ENCODE peak calls at places on chromosomes 13 and 19, in seven cellular contexts. W is H9, H is mesendoderm, P is IMR-90, K is H1, L is trophoblast cell, D is mesenchymal stem cell. I is an unnamed sample.

GRCh38 chr19:768424-768823 is 17.5 kb downstream of the MISP start:
- DNase-seq in H (no peak), K (no peak), L (peak; percentile 84), D (peak; percentile 94), W (no peak), P (peak; percentile 83), I (no peak)

GRCh38 chr19:34319785-34320184 is 45.2 kb upstream of the GPI start:
- DNase-seq in H (no peak), D (no peak), K (no peak), L (peak; percentile 82), W (no peak), P (peak; percentile 80), I (no peak)

GRCh38 chr13:66922444-66922843 is 307.7 kb downstream of the PCDH9 start:
- DNase-seq in P (no peak), D (no peak), K (no peak), L (no peak), H (no peak), W (no peak), I (no peak)

GRCh38 chr13:28754698-28755545 is 36.2 kb upstream of the SLC46A3 start:
- DNase-seq in W (peak; percentile 67), D (peak; percentile 47), H (peak; percentile 77), L (no peak), K (no peak), P (peak; percentile 13), I (no peak)

GRCh38 chr13:34207334-34207733 is 389.4 kb downstream of the RFC3 start:
- DNase-seq in L (no peak), H (peak; percentile 69), K (no peak), P (peak; percentile 70), D (peak; percentile 75), W (no peak), I (no peak)

GRCh38 chr19:16084067-16084685 is 7.9 kb downstream of the TPM4 start:
- DNase-seq in H (no peak), L (no peak), D (no peak), P (no peak), K (no peak), W (no peak), I (no peak)

GRCh38 chr13:48994731-48995130 is 19.0 kb downstream of the FNDC3A start:
- DNase-seq in D (peak; percentile 51), P (peak; percentile 68), W (no peak), H (no peak), L (no peak), K (no peak), I (no peak)

GRCh38 chr19:2865334-2866221 is 1.6 kb upstream of the ZNF556 start:
- DNase-seq in H (no peak), P (no peak), K (no peak), L (no peak), W (no peak), D (no peak), I (no peak)

GRCh38 chr13:99985243-99985874 is 3.8 kb downstream of the ZIC2 start:
- DNase-seq in W (peak; percentile 65), K (no peak), D (no peak), L (no peak), H (peak; percentile 81), P (no peak), I (no peak)

GRCh38 chr13:59450218-59450617 is 713.5 kb downstream of the DIAPH3 start:
- DNase-seq in W (no peak), P (no peak), D (no peak), K (no peak), L (no peak), H (no peak), I (no peak)

GRCh38 chr13:59452189-59452588 is 711.5 kb downstream of the DIAPH3 start:
- DNase-seq in L (no peak), H (no peak), K (no peak), W (no peak), D (no peak), P (no peak), I (no peak)

GRCh38 chr13:59447031-59447430 is 716.7 kb downstream of the DIAPH3 start:
- DNase-seq in W (no peak), K (no peak), L (no peak), H (peak; percentile 39), P (no peak), D (no peak), I (no peak)

GRCh38 chr13:59447846-59448620 is 715.7 kb downstream of the DIAPH3 start:
- DNase-seq in P (peak; percentile 75), W (peak; percentile 73), L (peak; percentile 19), K (peak; percentile 87), H (peak; percentile 94), D (no peak), I (peak; percentile 35)

DNA sequence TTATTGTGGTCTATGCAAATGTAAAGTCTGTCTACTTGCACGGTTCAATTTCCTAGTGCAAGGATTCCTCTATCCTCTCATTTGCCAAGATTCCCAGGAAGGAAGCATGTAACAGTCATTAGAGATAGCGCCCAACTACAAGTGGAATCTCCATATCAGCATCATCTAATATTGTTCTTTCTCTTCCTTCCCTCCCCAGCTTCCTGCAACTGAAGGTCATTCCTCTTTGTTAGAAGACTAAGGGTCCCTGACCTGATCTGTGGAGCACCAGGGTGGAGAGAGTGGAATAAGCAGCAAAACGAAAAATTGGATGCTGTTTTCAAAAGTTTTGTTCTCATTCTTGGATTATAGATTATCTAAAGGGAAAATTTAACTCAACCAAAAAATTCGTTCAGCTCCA is 714.0 kb downstream of the DIAPH3 start:
- DNase-seq in K (no peak), P (no peak), L (no peak), D (no peak), H (no peak), W (no peak), I (no peak)
- H2BK5ac ChIP-seq in K (no peak overlapping the region), P (no peak overlapping the region), L (no peak overlapping the region), D (no peak overlapping the region), H (no peak overlapping the region), W (no peak overlapping the region), I (no peak overlapping the region)

GRCh38 chr19:6097911-6098310 is 12.4 kb downstream of the RFX2 start:
- DNase-seq in H (no peak), D (no peak), W (no peak), L (no peak), P (no peak), K (no peak), I (no peak)

GRCh38 chr19:6099633-6100032 is 10.7 kb downstream of the RFX2 start:
- DNase-seq in K (no peak), P (no peak), H (no peak), L (no peak), W (no peak), D (no peak), I (no peak)

GRCh38 chr19:6100284-6100915 is 9.9 kb downstream of the RFX2 start:
- DNase-seq in L (no peak), D (peak; percentile 28), P (no peak), K (no peak), H (no peak), W (no peak), I (no peak)

GRCh38 chr19:6099037-6099436 is 11.3 kb downstream of the RFX2 start:
- DNase-seq in K (no peak), D (no peak), H (no peak), W (no peak), P (no peak), L (no peak), I (no peak)

DNA sequence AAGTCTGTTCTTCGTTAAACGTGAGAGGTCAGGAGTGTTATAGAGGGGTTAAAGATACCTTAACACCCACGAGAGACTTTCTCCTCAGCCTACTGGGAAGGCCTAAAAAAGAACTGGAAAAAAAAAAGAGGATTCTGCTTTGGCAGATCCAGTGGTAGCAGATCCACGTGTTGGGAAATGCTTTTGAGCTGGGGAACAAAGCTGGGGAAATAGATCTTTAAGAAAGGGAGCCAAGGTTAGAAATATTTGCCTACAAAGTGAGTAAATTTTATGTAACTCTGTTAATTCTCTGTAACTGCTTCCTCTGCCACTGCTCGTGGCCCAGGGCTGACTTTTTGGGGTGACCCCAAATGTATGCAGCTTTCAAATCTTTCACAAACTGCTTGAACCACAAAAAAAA is 11.7 kb downstream of the RFX2 start:
- DNase-seq in K (no peak), H (no peak), W (no peak), D (no peak), L (no peak), P (no peak), I (no peak)
- H2BK5ac ChIP-seq in K (no peak overlapping the region), H (no peak overlapping the region), W (no peak overlapping the region), D (no peak overlapping the region), L (no peak overlapping the region), P (no peak overlapping the region), I (no peak overlapping the region)

GRCh38 chr13:23349127-23349897 is 84.2 kb downstream of the SACS start:
- DNase-seq in P (no peak), L (no peak), K (no peak), D (no peak), H (no peak), W (no peak), I (no peak)
- H2BK5ac ChIP-seq in P (peak overlapping the region; percentile 32), L (no peak overlapping the region), K (no peak overlapping the region), D (peak overlapping the region; percentile 61), H (no peak overlapping the region), W (no peak overlapping the region), I (no peak overlapping the region)

GRCh38 chr19:44813331-44814131 is 4.6 kb downstream of the BCAM start:
- DNase-seq in W (peak; percentile 70), L (no peak), P (no peak), H (no peak), K (no peak), D (no peak), I (no peak)
- H2BK5ac ChIP-seq in W (no peak overlapping the region), L (no peak overlapping the region), P (no peak overlapping the region), H (no peak overlapping the region), K (no peak overlapping the region), D (no peak overlapping the region), I (no peak overlapping the region)

DNA sequence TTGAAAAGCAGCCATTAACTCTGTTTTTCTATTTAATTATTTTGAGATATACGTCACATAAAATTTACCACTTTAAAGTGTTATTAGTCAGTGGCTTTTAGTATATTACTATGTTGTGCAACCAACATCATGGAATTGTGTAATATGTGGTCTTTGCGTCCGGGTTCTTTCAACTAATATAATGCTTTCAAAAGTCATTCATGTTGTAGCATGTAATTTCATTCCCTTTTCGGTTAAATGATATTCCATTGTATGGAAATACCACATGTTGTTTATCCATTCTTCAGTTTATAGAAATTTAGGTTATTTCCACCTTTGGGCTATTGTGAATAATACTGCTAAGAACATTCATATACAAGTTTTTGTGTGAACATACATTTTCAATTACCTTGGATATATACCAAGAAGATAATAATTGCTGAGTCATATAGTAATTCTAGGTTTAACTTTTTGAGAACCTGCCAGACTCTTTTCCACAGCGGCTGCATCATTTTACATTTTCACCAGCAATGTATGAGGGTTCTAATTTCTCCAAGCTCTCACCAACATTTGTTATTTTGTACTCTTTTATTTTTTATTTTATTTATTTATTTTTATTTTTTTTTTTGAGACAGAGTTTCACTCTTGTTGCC is 28.1 kb upstream of the CLDN10 start:
- DNase-seq in K (no peak), L (no peak), H (no peak), W (no peak), D (no peak), P (no peak), I (no peak)
- H2BK5ac ChIP-seq in K (no peak overlapping the region), L (no peak overlapping the region), H (no peak overlapping the region), W (no peak overlapping the region), D (no peak overlapping the region), P (no peak overlapping the region), I (no peak overlapping the region)

DNA sequence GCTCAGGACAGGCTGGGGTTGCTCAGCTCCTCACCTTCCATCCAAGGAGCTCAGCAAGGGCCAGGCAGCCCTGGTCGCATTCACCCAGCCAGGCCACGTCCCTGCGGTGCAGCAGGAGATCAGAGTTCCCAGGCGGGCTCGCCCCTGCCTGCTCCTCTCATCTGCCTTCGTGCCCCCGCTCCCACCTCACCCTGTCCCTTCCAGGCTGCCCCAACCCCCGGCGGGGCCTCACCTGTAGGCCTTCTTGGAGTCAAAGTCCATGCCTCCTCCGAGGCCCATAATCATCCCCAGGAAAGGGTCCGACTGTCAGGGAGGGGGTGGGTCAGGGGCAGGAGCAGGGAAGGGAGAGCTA is 1.3 kb upstream of the RINL start:
- DNase-seq in W (no peak), H (no peak), P (no peak), D (no peak), K (no peak), L (no peak), I (no peak)
- H2BK5ac ChIP-seq in W (no peak overlapping the region), H (no peak overlapping the region), P (no peak overlapping the region), D (no peak overlapping the region), K (no peak overlapping the region), L (no peak overlapping the region), I (no peak overlapping the region)